ENCODE peak calls at places on chromosomes 4 and X, in six cellular contexts. T is left kidney, X is AG08396, R is H54, H is IMR-90, P is AG20443. Z is an unnamed sample.

GRCh38 chr4:164379694-164380093 is 374.2 kb upstream of the SMIM31 start:
- DNase-seq in X (no peak), P (no peak), R (no peak), H (no peak), T (no peak), Z (no peak)

GRCh38 chr4:99615210-99615834 is 40.7 kb downstream of the MTTP start:
- DNase-seq in H (no peak), T (no peak), P (no peak), R (no peak), X (no peak), Z (no peak)

GRCh38 chrX:7027071-7027470 is 120.4 kb upstream of the STS start:
- DNase-seq in H (no peak), X (no peak), T (no peak), P (no peak), R (no peak), Z (no peak)

GRCh38 chr4:181959121-181959520 is 284.1 kb upstream of the TENM3 start:
- DNase-seq in R (no peak), X (peak), T (peak), H (peak), P (peak), Z (peak)

GRCh38 chr4:75708218-75708691 is 16.1 kb upstream of the USO1 start:
- DNase-seq in R (no peak), T (peak), H (no peak), X (no peak), P (no peak), Z (no peak)

GRCh38 chrX:50470103-50471031 is at the start of gene DGKK:
- DNase-seq in H (no peak), X (no peak), R (no peak), T (peak), P (peak), Z (no peak)

GRCh38 chrX:139905041-139905440 is 27.8 kb downstream of the ATP11C start:
- DNase-seq in X (no peak), P (no peak), R (no peak), H (no peak), T (no peak), Z (no peak)

GRCh38 chr4:140691369-140691768 is 64.8 kb downstream of the TBC1D9 start:
- DNase-seq in X (no peak), T (no peak), R (no peak), P (peak), H (peak), Z (peak)

GRCh38 chrX:17826609-17827496 is 34.2 kb downstream of the RAI2 start:
- DNase-seq in R (no peak), P (no peak), H (no peak), X (no peak), T (no peak), Z (no peak)

GRCh38 chrX:54452920-54453319 is 12.7 kb downstream of the TSR2 start:
- DNase-seq in R (no peak), X (no peak), T (peak), P (peak), H (peak), Z (no peak)

Z was measured in GM04504.